ENCODE peak calls at places on chromosomes 6 and 20, in seven cellular contexts. C is right atrium auricular region; P is CD4-positive, alpha-beta T cell; M is fibroblast of lung; K is tibial nerve; U is H9; V is psoas muscle. G is an unnamed sample.

GRCh38 chr6:40425192-40425919 is 161.8 kb downstream of the LRFN2 start:
- DNase-seq in C (no peak), V (no peak), M (no peak), K (no peak), P (no peak), U (no peak), G (no peak)

GRCh38 chr6:33903579-33903978 is 99.8 kb upstream of the MLN start:
- DNase-seq in V (no peak), P (no peak), K (no peak), M (no peak), C (no peak), U (no peak), G (no peak)

GRCh38 chr20:19757487-19757972 is 528 bp upstream of the RIN2 start:
- DNase-seq in K (peak), C (peak), P (no peak), U (peak), V (peak), M (peak), G (peak)

GRCh38 chr6:2840794-2841061 is 935 bp downstream of the SERPINB1 start:
- DNase-seq in K (no peak), U (no peak), V (no peak), P (no peak), M (no peak), C (no peak), G (no peak)

GRCh38 chr6:121879149-121879548 is 443.7 kb downstream of the GJA1 start:
- DNase-seq in P (no peak), K (no peak), V (no peak), C (no peak), U (no peak), M (peak), G (no peak)

GRCh38 chr6:39347906-39348585 is 25.5 kb upstream of the KCNK16 start:
- DNase-seq in U (peak), K (peak), V (peak), P (peak), M (peak), C (peak), G (peak)

GRCh38 chr6:138588805-138589434 is 89.6 kb upstream of the NHSL1 start:
- DNase-seq in K (peak), M (peak), P (peak), V (no peak), U (peak), C (peak), G (peak)

GRCh38 chr20:51966296-51966971 is 164.1 kb upstream of the SALL4 start:
- DNase-seq in K (peak), M (peak), U (peak), C (peak), P (no peak), V (peak), G (peak)

GRCh38 chr6:158003910-158004695 is 22.4 kb downstream of the SYNJ2 start:
- DNase-seq in M (no peak), U (no peak), V (no peak), K (no peak), C (no peak), P (no peak), G (no peak)

GRCh38 chr6:4010682-4011081 is 68.3 kb downstream of the FAM217A start:
- DNase-seq in P (no peak), M (no peak), U (no peak), C (no peak), V (no peak), K (no peak), G (no peak)

GRCh38 chr6:17470209-17470952 is 77.0 kb downstream of the CAP2 start:
- DNase-seq in V (no peak), P (no peak), M (peak), K (no peak), U (no peak), C (no peak), G (no peak)

GRCh38 chr6:14321992-14322772 is 204.6 kb downstream of the CD83 start:
- DNase-seq in K (no peak), M (peak), U (peak), P (no peak), V (no peak), C (no peak), G (no peak)

GRCh38 chr6:145339089-145339488 is 396.2 kb downstream of the EPM2A start:
- DNase-seq in U (no peak), M (no peak), K (no peak), P (no peak), V (no peak), C (no peak), G (no peak)

GRCh38 chr20:47535088-47535487 is 33.4 kb downstream of the NCOA3 start:
- DNase-seq in C (no peak), U (peak), P (no peak), V (no peak), M (no peak), K (no peak), G (peak)
- TF ChIP-seq CTCF in C (no peak), U (peak), P (no peak), V (no peak), M (no peak), K (no peak), G (no peak)

GRCh38 chr6:161100072-161100471 is 108.5 kb downstream of the MAP3K4 start:
- DNase-seq in C (no peak), M (no peak), P (no peak), U (no peak), V (no peak), K (no peak), G (no peak)
- TF ChIP-seq CTCF in C (no peak), M (no peak), P (no peak), U (no peak), V (no peak), K (no peak), G (no peak)

DNA sequence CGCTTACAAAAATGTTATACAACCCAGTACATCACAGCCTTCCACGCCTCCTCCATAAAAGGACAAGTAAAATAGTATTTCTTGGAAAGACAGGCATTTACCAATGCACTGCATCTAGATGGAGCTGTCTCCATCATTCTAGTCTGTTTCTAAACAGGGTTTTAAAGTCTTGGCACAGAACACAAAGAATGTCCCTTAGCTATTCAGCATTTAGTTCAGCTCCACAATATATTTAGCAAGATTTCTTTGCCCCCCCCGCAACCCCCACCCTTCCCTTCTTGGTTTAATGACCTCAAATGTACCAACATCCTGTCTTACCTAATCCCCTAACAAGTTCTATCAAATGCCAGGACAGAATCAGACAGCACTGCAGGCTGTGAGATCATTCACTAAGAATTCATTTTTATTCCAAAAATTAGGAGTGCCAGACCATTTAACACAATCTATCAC is 198.6 kb downstream of the BACH2 start:
- DNase-seq in C (peak), M (peak), K (peak), U (no peak), P (no peak), V (peak), G (no peak)
- TF ChIP-seq CTCF in C (peak), M (peak), K (peak), U (no peak), P (peak), V (peak), G (no peak)

GRCh38 chr20:4327956-4328355 is 312.6 kb upstream of the RNF24 start:
- DNase-seq in P (no peak), M (no peak), K (no peak), V (no peak), U (no peak), C (no peak), G (no peak)
- TF ChIP-seq CTCF in P (no peak), M (no peak), K (no peak), V (no peak), U (no peak), C (no peak), G (no peak)

DNA sequence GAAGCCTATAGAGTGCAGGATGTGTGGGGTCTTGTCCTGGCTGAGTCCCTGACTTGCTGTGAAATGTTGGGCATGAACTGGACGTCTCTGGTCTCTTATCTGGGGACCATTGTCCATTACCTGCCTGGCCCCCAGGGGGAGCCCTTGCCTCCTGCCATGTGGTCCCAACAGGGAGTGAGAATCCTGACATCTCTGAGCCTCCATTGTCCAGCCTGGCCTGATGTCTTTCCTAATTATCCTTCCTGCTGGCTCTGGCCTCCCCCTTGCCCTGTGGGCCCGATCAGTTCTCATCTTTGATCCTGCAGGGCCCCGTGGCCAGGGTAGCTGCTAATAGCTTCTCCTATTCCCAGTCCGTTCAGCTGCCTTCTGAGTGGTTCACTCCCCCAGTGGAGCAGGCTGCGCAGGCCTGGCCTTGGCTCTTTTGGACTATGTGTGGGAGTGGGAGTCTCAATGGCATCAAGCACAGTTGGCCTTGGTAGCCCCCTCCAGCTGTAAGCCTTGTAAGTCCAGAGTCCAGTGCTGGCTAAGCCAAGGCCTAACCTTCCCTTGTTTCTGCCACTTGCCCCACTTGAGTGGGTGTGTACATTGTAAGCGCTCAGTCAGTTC is 77.9 kb upstream of the RALY start:
- DNase-seq in C (no peak), V (peak), U (peak), M (no peak), K (peak), P (peak), G (peak)
- TF ChIP-seq CTCF in C (peak), V (peak), U (peak), M (peak), K (no peak), P (peak), G (peak)

G was measured in nephron progenitor cell.